ENCODE peak calls at places on chromosomes 6 and 20, in nine cellular contexts. K, T, R, S, G, H, N, L and X are unnamed samples.

GRCh38 chr6:148085651-148086321 is 256.9 kb upstream of the SASH1 start:
- DNase-seq in K (peak; percentile 19), T (no peak), R (no peak), S (no peak), G (no peak), H (no peak), N (no peak), L (no peak), X (no peak)

GRCh38 chr6:143529095-143529494 is 17.6 kb upstream of the FUCA2 start:
- DNase-seq in K (no peak), T (no peak), R (no peak), S (no peak), G (no peak), H (no peak), N (no peak), L (no peak), X (no peak)

GRCh38 chr20:43389231-43389630 is 68.5 kb upstream of the SRSF6 start:
- DNase-seq in K (no peak), T (peak; percentile 80), R (no peak), S (no peak), G (no peak), H (no peak), N (no peak), L (peak; percentile 32), X (no peak)

GRCh38 chr20:3406481-3407425 is 716 bp downstream of the DNAAF9 start:
- DNase-seq in K (peak; percentile 40), T (peak; percentile 36), R (no peak), S (peak; percentile 37), G (peak; percentile 34), H (no peak), N (peak; percentile 40), L (peak; percentile 40), X (no peak)

GRCh38 chr6:138517635-138518034 is 18.3 kb upstream of the NHSL1 start:
- DNase-seq in K (peak; percentile 43), T (peak; percentile 61), R (peak; percentile 27), S (peak; percentile 77), G (peak; percentile 57), H (no peak), N (peak; percentile 48), L (peak; percentile 43), X (peak; percentile 32)

GRCh38 chr6:71238351-71238750 is 50.3 kb upstream of the OGFRL1 start:
- DNase-seq in K (peak; percentile 75), T (no peak), R (no peak), S (no peak), G (no peak), H (no peak), N (peak; percentile 30), L (no peak), X (no peak)

GRCh38 chr6:121436966-121437756 is 1.7 kb downstream of the GJA1 start:
- DNase-seq in K (peak; percentile 40), T (peak; percentile 33), R (no peak), S (no peak), G (no peak), H (peak; percentile 40), N (peak; percentile 39), L (peak; percentile 50), X (peak; percentile 1)

GRCh38 chr6:74785236-74785635 is 420.6 kb downstream of the COL12A1 start:
- DNase-seq in K (peak; percentile 28), T (no peak), R (no peak), S (no peak), G (no peak), H (no peak), N (no peak), L (no peak), X (no peak)

GRCh38 chr20:13546497-13547131 is 92.1 kb downstream of the TASP1 start:
- DNase-seq in K (peak; percentile 71), T (peak; percentile 72), R (peak; percentile 47), S (peak; percentile 76), G (peak; percentile 77), H (peak; percentile 15), N (peak; percentile 54), L (peak; percentile 71), X (peak; percentile 62)

GRCh38 chr20:60262967-60263603 is 304.9 kb downstream of the CDH26 start:
- DNase-seq in K (no peak), T (peak; percentile 61), R (peak; percentile 44), S (peak; percentile 77), G (peak; percentile 38), H (no peak), N (peak; percentile 28), L (peak; percentile 20), X (peak; percentile 29)

GRCh38 chr20:37533154-37533715 is 5.6 kb upstream of the BLCAP start:
- DNase-seq in K (no peak), T (peak; percentile 0), R (no peak), S (peak; percentile 5), G (no peak), H (no peak), N (no peak), L (no peak), X (no peak)

GRCh38 chr6:148289153-148289552 is 53.5 kb upstream of the SASH1 start:
- DNase-seq in K (no peak), T (no peak), R (no peak), S (no peak), G (no peak), H (no peak), N (no peak), L (no peak), X (no peak)

GRCh38 chr6:41693866-41694265 is 41.5 kb downstream of the TFEB start:
- DNase-seq in K (no peak), T (no peak), R (no peak), S (no peak), G (no peak), H (no peak), N (no peak), L (no peak), X (no peak)

DNA sequence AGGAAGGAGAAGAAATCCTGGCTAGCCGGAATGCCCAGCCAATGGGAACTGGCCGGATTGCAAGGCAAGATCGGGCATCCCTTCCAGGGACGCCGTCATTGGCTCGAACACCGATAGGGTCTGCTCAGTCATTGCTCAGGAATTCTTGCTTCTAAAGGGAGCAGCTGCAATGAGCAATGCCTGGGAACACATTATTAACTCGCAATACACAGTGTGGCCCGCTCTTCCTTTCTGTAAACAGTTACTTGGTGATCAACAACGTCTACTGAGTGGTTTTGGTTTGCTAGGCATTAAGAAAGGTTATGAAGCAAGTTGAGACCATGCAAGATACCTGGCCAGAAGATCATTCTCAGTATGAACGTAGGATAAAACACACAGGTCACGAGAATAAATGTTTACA is 165.4 kb upstream of the CITED2 start:
- DNase-seq in K (peak; percentile 98), T (peak; percentile 69), R (no peak), S (peak; percentile 49), G (peak; percentile 50), H (peak; percentile 50), N (no peak), L (peak; percentile 71), X (no peak)
- H3K27ac ChIP-seq in K (peak overlapping the region; percentile 86), T (peak overlapping the region; percentile 67), R (no peak overlapping the region), S (no peak overlapping the region), G (no peak overlapping the region), H (peak overlapping the region; percentile 49), N (no peak overlapping the region), L (peak overlapping the region; percentile 70), X (no peak overlapping the region)

DNA sequence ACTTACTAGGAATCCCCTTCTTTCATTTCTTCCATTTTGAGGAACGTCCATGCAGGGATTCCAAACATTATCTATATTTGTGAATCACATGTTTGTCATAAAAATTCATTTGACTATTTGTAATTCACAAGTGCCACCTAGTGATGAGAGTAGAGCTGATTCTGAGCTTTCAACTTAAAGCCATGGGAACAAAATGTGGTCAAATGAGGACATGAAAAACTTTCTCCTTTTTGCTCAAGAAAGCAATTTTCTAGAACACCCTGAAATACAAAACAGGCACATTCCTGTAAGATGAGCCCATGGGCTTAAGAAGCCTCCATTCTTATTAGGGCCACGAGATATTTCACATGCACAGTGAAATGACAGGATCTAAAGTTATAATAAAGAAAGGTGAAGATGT is 12.3 kb downstream of the MAP3K7 start:
- DNase-seq in K (peak; percentile 46), T (no peak), R (no peak), S (no peak), G (no peak), H (no peak), N (no peak), L (no peak), X (no peak)
- TF ChIP-seq CTCF in K (peak; percentile 25), T (no peak), R (no peak), S (no peak), G (no peak), H (no peak), N (no peak), L (no peak), X (no peak)

GRCh38 chr6:165098165-165098564 is 211.2 kb downstream of the C6orf118 start:
- DNase-seq in K (no peak), T (no peak), R (no peak), S (no peak), G (no peak), H (no peak), N (no peak), L (no peak), X (no peak)

GRCh38 chr6:165091121-165091785 is 218.2 kb downstream of the C6orf118 start:
- DNase-seq in K (no peak), T (no peak), R (no peak), S (no peak), G (no peak), H (no peak), N (no peak), L (no peak), X (no peak)

GRCh38 chr6:165096209-165096608 is 213.2 kb downstream of the C6orf118 start:
- DNase-seq in K (no peak), T (no peak), R (no peak), S (no peak), G (no peak), H (no peak), N (no peak), L (no peak), X (no peak)

GRCh38 chr6:165092881-165093595 is 216.4 kb downstream of the C6orf118 start:
- DNase-seq in K (no peak), T (no peak), R (no peak), S (no peak), G (no peak), H (no peak), N (no peak), L (no peak), X (no peak)

DNA sequence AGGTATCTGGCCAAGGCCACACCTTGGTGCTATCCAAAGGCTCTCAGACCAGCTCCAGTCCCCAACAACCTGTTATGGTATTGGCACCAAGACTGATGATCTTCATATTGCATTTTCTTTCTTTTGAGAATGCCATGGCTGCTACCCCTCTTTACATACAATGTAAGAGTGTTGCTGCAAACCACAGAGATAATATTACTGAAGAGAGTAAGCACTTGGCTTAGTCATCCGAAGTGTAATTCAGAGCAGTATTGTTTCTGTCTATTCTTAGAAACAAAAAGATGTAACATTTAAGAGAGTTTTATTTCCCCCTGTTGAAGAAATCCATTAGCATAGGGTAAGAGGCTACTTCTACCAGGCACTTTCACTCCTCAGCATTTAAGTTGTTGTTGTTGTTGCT is 212.5 kb downstream of the C6orf118 start:
- DNase-seq in K (no peak), T (no peak), R (no peak), S (no peak), G (no peak), H (no peak), N (no peak), L (no peak), X (no peak)
- H3K9me3 ChIP-seq in K (peaks cover 17% of the 10 kb centered on the region), T (no peaks in the 10 kb centered on the region), R (no peaks in the 10 kb centered on the region), S (no peaks in the 10 kb centered on the region), G (no peaks in the 10 kb centered on the region), H (peaks cover 4% of the 10 kb centered on the region), N (no peaks in the 10 kb centered on the region), L (no peaks in the 10 kb centered on the region), X (no peaks in the 10 kb centered on the region)

DNA sequence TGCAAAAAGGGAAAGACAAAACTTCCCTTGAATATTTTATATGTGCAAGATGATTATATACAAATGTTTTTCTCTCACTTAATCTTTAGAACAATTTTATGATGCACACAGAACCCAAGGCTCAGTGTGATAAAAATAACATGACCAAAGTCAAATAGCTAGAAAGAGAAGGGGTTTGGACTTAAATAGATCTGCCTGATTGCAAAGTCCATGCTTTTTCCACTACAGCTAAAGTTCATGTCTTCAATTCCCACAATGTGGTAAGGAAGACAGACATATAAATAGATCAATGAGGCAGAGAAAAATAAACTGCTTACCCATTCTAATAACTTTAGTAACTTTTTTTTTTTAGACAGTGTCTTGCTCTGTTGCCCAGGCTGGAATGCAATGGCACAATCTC is 143.8 kb downstream of the CDK19 start:
- DNase-seq in K (no peak), T (no peak), R (no peak), S (no peak), G (no peak), H (no peak), N (no peak), L (no peak), X (no peak)
- H3K27ac ChIP-seq in K (no peak overlapping the region), T (no peak overlapping the region), R (no peak overlapping the region), S (no peak overlapping the region), G (no peak overlapping the region), H (no peak overlapping the region), N (no peak overlapping the region), L (no peak overlapping the region), X (no peak overlapping the region)